ENCODE peak calls at places on chromosomes 12 and 14, in five cellular contexts. J is dorsolateral prefrontal cortex, M is RWPE1, S is colonic mucosa, K is foreskin fibroblast. P is an unnamed sample.

GRCh38 chr12:24066865-24067264 is 117.4 kb upstream of the SOX5 start:
- DNase-seq in J (no peak), M (peak), S (no peak), K (peak), P (no peak)

GRCh38 chr14:100902295-100902694 is 1.2 kb downstream of the RTL1 start:
- DNase-seq in K (no peak), M (no peak), J (no peak), S (no peak), P (no peak)

GRCh38 chr12:65892905-65893304 is 68.6 kb downstream of the HMGA2 start:
- DNase-seq in K (peak), J (no peak), M (peak), S (no peak), P (no peak)

GRCh38 chr14:76710093-76711010 is 50.9 kb upstream of the VASH1 start:
- DNase-seq in K (peak), J (no peak), S (peak), M (peak), P (no peak)

GRCh38 chr14:44846232-44846824 is 115.4 kb downstream of the KLHL28 start:
- DNase-seq in M (peak), K (peak), J (no peak), S (no peak), P (no peak)

GRCh38 chr12:42588308-42588836 is 1.2 kb downstream of the PRICKLE1 start:
- DNase-seq in S (no peak), M (no peak), J (no peak), K (no peak), P (no peak)

GRCh38 chr12:124532331-124532750 is 35.1 kb downstream of the NCOR2 start:
- DNase-seq in J (no peak), S (no peak), M (no peak), K (no peak), P (peak)

GRCh38 chr14:74763803-74764531 is 851 bp downstream of the YLPM1 start:
- DNase-seq in K (no peak), J (no peak), S (peak), M (peak), P (no peak)

GRCh38 chr12:4220489-4220888 is 53.1 kb upstream of the CCND2 start:
- DNase-seq in M (no peak), J (no peak), K (no peak), S (no peak), P (no peak)

GRCh38 chr12:8950287-8950574 is 786 bp upstream of the M6PR start:
- DNase-seq in J (no peak), S (no peak), M (no peak), K (no peak), P (no peak)

GRCh38 chr12:85273411-85274075 is 6.5 kb upstream of the ALX1 start:
- DNase-seq in K (no peak), J (no peak), S (no peak), M (no peak), P (peak)

GRCh38 chr12:99284161-99284560 is 363.4 kb upstream of the GARIN6 start:
- DNase-seq in S (no peak), K (no peak), J (no peak), M (no peak), P (no peak)

GRCh38 chr14:59428581-59429012 is 36.6 kb downstream of the GPR135 start:
- DNase-seq in K (peak), J (no peak), M (peak), S (no peak), P (no peak)
- TF ChIP-seq CTCF in K (peak), J (no peak), M (no peak), S (no peak), P (no peak)

GRCh38 chr12:106736051-106736957 is 38.2 kb upstream of the RIC8B start:
- DNase-seq in J (no peak), K (no peak), S (no peak), M (no peak), P (no peak)
- TF ChIP-seq CTCF in J (no peak), K (no peak), S (no peak), M (no peak), P (no peak)

DNA sequence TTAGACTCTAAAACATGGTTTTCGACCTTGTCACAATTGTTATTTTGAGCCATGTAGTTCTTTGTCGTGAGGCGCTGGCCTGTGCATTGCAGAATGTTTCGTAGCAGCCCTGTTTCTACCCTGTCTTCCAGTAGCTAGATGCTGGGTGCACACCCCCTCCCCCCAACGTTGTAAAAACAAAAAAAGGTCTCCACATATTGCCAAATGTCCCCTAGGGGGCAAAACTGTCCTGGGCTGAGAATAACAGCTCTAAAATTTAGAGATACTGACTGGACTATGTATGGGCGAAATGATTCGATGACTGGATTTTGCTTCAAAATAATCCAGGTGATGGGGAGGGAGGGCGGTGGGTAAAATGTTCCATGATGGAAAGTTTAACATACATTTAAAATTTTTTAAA is 126.1 kb upstream of the FUT8 start:
- DNase-seq in M (no peak), S (no peak), J (no peak), K (no peak), P (no peak)
- TF ChIP-seq CTCF in M (no peak), S (no peak), J (no peak), K (peak), P (no peak)

GRCh38 chr12:30691122-30691879 is 4.4 kb downstream of the IPO8 start:
- DNase-seq in J (no peak), K (peak), S (no peak), M (peak), P (no peak)
- TF ChIP-seq CTCF in J (no peak), K (no peak), S (no peak), M (no peak), P (no peak)

GRCh38 chr12:93571854-93572711 is at the start of gene SOCS2:
- DNase-seq in J (no peak), M (peak), K (no peak), S (peak), P (peak)

GRCh38 chr12:93569656-93570551 is 2.6 kb upstream of the SOCS2 start:
- DNase-seq in J (peak), K (peak), M (peak), S (peak), P (peak)

GRCh38 chr12:93570552-93571359 is 1.7 kb upstream of the SOCS2 start:
- DNase-seq in M (peak), J (peak), K (peak), S (peak), P (peak)

GRCh38 chr12:93572712-93573551 is 457 bp downstream of the SOCS2 start:
- DNase-seq in K (peak), M (no peak), S (peak), J (no peak), P (peak)

DNA sequence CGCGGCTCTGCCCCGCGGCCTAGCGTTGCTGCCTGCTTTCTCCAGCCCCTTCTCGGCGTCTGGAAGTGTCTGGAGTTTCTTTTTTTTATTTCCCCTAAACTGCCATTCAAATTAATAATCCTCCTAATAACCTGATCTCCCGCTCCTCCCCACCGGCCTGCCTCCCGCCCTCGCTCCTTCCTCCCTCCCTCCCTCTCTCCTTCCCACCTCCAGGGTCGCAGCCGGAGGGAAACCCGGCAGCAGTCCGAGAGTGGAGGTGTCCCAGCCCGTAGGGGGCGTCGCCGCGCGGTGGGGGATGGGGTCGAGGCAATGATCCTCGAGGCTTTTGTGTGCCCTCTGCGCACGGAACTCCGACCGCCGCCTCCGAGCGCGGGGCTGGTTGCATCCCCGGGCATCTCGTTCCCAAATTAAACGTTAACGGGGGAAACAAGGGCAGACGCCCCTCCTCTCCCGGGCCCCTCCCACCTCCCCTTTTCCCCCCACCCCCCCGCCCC is 1.1 kb upstream of the SOCS2 start:
- DNase-seq in M (peak), K (peak), S (peak), J (no peak), P (peak)
- TF ChIP-seq CTCF in M (no peak), K (peak), S (no peak), J (no peak), P (peak)

GRCh38 chr12:27276275-27276674 is 32.2 kb downstream of the STK38L start:
- DNase-seq in S (no peak), K (no peak), J (no peak), M (no peak), P (no peak)
- TF ChIP-seq CTCF in S (no peak), K (no peak), J (no peak), M (no peak), P (no peak)

DNA sequence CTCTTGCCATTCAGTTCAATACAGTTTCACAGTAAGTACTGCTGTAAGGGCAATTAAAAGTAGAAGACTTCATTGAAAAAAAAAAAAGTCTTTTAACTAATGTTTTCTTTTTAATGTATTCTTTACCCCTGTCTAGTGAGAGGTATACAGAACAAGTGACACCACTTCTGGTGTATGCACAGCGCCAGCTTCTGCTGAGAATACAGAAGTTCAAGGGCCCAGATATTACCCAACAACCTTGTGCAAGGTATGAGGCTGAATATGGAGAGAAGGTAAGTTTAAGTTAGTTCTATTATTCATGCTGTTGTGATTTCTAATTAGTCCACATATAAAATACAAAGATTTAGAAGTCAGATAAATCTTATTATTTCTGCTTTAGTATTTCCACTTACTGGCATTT is 168.7 kb downstream of the CFAP54 start:
- DNase-seq in M (no peak), J (no peak), K (no peak), S (no peak), P (no peak)
- TF ChIP-seq CTCF in M (no peak), J (no peak), K (no peak), S (no peak), P (no peak)

GRCh38 chr12:50600364-50600763 is 95.6 kb downstream of the DIP2B start:
- DNase-seq in J (no peak), K (no peak), M (no peak), S (no peak), P (no peak)

GRCh38 chr12:50599366-50600095 is 94.7 kb downstream of the DIP2B start:
- DNase-seq in M (no peak), K (no peak), S (no peak), J (no peak), P (no peak)

GRCh38 chr12:50595667-50596066 is 90.9 kb downstream of the DIP2B start:
- DNase-seq in K (no peak), S (no peak), M (no peak), J (no peak), P (no peak)

GRCh38 chr12:50598321-50598862 is 93.6 kb downstream of the DIP2B start:
- DNase-seq in S (no peak), K (no peak), M (no peak), J (no peak), P (no peak)

GRCh38 chr12:50597200-50598195 is 92.7 kb downstream of the DIP2B start:
- DNase-seq in J (no peak), K (peak), M (peak), S (no peak), P (no peak)
- TF ChIP-seq CTCF in J (no peak), K (no peak), M (no peak), S (no peak), P (no peak)

GRCh38 chr12:10388611-10389010 is 1.2 kb downstream of the KLRK1 start:
- DNase-seq in K (no peak), S (no peak), M (no peak), J (no peak), P (no peak)
- TF ChIP-seq CTCF in K (no peak), S (no peak), M (no peak), J (no peak), P (no peak)

GRCh38 chr14:60679566-60680258 is 30.4 kb upstream of the SIX1 start:
- DNase-seq in S (no peak), J (no peak), M (no peak), K (no peak), P (no peak)
- TF ChIP-seq CTCF in S (no peak), J (no peak), M (no peak), K (no peak), P (no peak)